ENCODE peak calls at places on chromosomes 12 and 14, in four cellular contexts. U is body of pancreas, Z is HCT116, G is ovary. L is an unnamed sample.

GRCh38 chr12:26121323-26121740 is 3.5 kb downstream of the BHLHE41 start:
- DNase-seq in G (no peak), U (no peak), Z (no peak), L (no peak)

GRCh38 chr14:95527392-95528002 is 7.4 kb upstream of the GLRX5 start:
- DNase-seq in Z (no peak), U (peak; percentile 33), G (peak; percentile 87), L (no peak)

GRCh38 chr12:115228434-115228833 is 544.5 kb upstream of the TBX3 start:
- DNase-seq in Z (no peak), G (no peak), U (no peak), L (no peak)

GRCh38 chr12:78931466-78931990 is 67.0 kb downstream of the SYT1 start:
- DNase-seq in G (no peak), U (no peak), Z (no peak), L (no peak)

GRCh38 chr14:22232486-22232885 is 356.5 kb downstream of the DAD1 start:
- DNase-seq in Z (no peak), G (no peak), U (no peak), L (no peak)

GRCh38 chr12:84920331-84920730 is 7.7 kb upstream of the SLC6A15 start:
- DNase-seq in U (no peak), G (no peak), Z (no peak), L (no peak)

GRCh38 chr14:76917759-76918175 is 91.6 kb downstream of the LRRC74A start:
- DNase-seq in Z (no peak), U (peak; percentile 65), G (no peak), L (no peak)

GRCh38 chr12:6161124-6161882 is 36.8 kb upstream of the VWF start:
- DNase-seq in Z (no peak), U (no peak), G (no peak), L (no peak)

GRCh38 chr12:49293056-49293956 is 1.6 kb upstream of the PRPH start:
- DNase-seq in U (no peak), G (peak; percentile 33), Z (no peak), L (no peak)

GRCh38 chr14:99698642-99699041 is 14.5 kb downstream of the CYP46A1 start:
- DNase-seq in G (no peak), U (no peak), Z (no peak), L (no peak)

GRCh38 chr12:10143205-10143604 is 13.2 kb upstream of the CLEC7A start:
- DNase-seq in G (no peak), Z (no peak), U (no peak), L (no peak)

GRCh38 chr12:101097829-101098580 is 112.0 kb downstream of the SLC5A8 start:
- DNase-seq in Z (no peak), G (no peak), U (no peak), L (no peak)

GRCh38 chr12:131607658-131608447 is 103.0 kb upstream of the SFSWAP start:
- DNase-seq in Z (no peak), G (no peak), U (no peak), L (no peak)

GRCh38 chr12:3641428-3641883 is 111.5 kb downstream of the CRACR2A start:
- DNase-seq in U (no peak), Z (no peak), G (no peak), L (no peak)

GRCh38 chr12:97335093-97335492 is 127.5 kb upstream of the RMST start:
- DNase-seq in Z (no peak), U (no peak), G (no peak), L (no peak)

GRCh38 chr12:6699989-6700645 is 498 bp downstream of the PIANP start:
- DNase-seq in U (no peak), G (no peak), Z (no peak), L (no peak)

GRCh38 chr14:51750542-51750941 is 98.8 kb downstream of the FRMD6 start:
- DNase-seq in G (no peak), U (no peak), Z (peak; percentile 19), L (no peak)

GRCh38 chr14:22984959-22985658 is 2.8 kb upstream of the AJUBA start:
- DNase-seq in G (no peak), Z (no peak), U (no peak), L (no peak)

GRCh38 chr12:91877461-91878230 is 268.0 kb downstream of the BTG1 start:
- DNase-seq in U (no peak), G (no peak), Z (no peak), L (no peak)

GRCh38 chr14:97920201-97920600 is 1123.0 kb downstream of the VRK1 start:
- DNase-seq in G (no peak), Z (no peak), U (no peak), L (no peak)

GRCh38 chr14:80764496-80764895 is 177.0 kb downstream of the CEP128 start:
- DNase-seq in U (no peak), G (no peak), Z (no peak), L (no peak)

GRCh38 chr12:68200854-68201253 is 24.8 kb downstream of the IL26 start:
- DNase-seq in Z (no peak), U (no peak), G (no peak), L (no peak)

GRCh38 chr12:96156211-96156610 is 38.0 kb upstream of the ELK3 start:
- DNase-seq in U (no peak), G (no peak), Z (no peak), L (no peak)

GRCh38 chr12:39403376-39403775 is 39.5 kb downstream of the KIF21A start:
- DNase-seq in G (no peak), U (no peak), Z (no peak), L (no peak)

GRCh38 chr12:32302218-32302826 is 97.0 kb upstream of the FGD4 start:
- DNase-seq in Z (peak; percentile 45), U (no peak), G (no peak), L (no peak)

GRCh38 chr14:74508292-74508731 is 14.7 kb downstream of the ISCA2 start:
- DNase-seq in G (no peak), Z (no peak), U (no peak), L (peak; percentile 36)

GRCh38 chr12:117294206-117294605 is 67.2 kb downstream of the NOS1 start:
- DNase-seq in U (no peak), G (no peak), Z (no peak), L (no peak)

GRCh38 chr14:59363545-59364226 is 101.5 kb downstream of the GPR135 start:
- DNase-seq in Z (no peak), U (no peak), G (no peak), L (no peak)

GRCh38 chr12:27201169-27201568 is 42.9 kb upstream of the STK38L start:
- DNase-seq in U (no peak), G (no peak), Z (no peak), L (no peak)

GRCh38 chr14:64926398-64926995 is 12.2 kb downstream of the CHURC1 start:
- DNase-seq in G (no peak), U (no peak), Z (no peak), L (no peak)

GRCh38 chr12:6205144-6205539 is 4.9 kb downstream of the CD9 start:
- DNase-seq in Z (no peak), G (peak; percentile 67), U (no peak), L (no peak)

GRCh38 chr12:49705479-49706267 is 1.5 kb downstream of the FMNL3 start:
- DNase-seq in Z (no peak), U (peak; percentile 14), G (peak; percentile 47), L (no peak)

GRCh38 chr12:120960657-120961056 is 17.7 kb upstream of the HNF1A start:
- DNase-seq in Z (no peak), U (no peak), G (no peak), L (no peak)
- H3K27ac ChIP-seq in Z (no peak overlapping the region), U (no peak overlapping the region), G (no peak overlapping the region), L (no peak overlapping the region)

GRCh38 chr14:105315941-105316562 is 1.5 kb downstream of the PACS2 start:
- DNase-seq in G (no peak), Z (no peak), U (no peak), L (no peak)
- H3K4me3 ChIP-seq in G (peak overlapping the region; percentile 80), Z (peak overlapping the region; percentile 88), U (no peak overlapping the region), L (peak overlapping the region; percentile 86)

DNA sequence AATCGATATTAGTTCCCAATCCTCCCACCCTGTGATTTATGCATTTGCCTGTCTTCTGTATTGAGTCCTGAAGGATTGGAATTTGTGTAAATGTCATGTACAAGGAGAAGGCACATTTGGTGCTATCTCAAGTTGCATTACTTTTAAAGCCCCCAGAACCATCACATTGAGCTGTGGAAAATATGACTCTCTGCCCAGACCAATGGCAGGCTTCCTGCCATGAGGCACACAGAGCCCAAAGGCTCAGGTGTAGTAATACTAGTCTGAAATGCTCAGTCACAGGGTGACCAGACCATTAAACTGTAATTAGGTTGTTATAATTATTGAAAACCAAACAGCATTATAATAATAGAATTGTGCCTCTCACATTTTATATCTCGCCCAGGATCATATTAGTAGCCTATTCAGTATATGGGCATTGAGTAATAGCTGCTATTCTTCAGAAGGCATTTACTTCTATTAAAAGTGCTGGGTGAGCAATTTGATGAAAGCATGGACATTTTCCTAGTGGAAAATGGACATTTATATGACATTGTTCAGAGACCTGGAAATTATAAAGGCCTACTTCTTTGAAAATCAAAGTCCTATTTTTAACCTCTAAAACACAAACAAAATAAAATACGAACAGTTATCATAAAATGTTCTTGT is 14.1 kb downstream of the EMP1 start:
- DNase-seq in Z (no peak), G (no peak), U (no peak), L (no peak)
- TF ChIP-seq POLR2A in Z (no peak), G (no peak), U (no peak), L (no peak)

GRCh38 chr12:102757874-102758244 is 159.2 kb downstream of the PAH start:
- DNase-seq in U (no peak), Z (no peak), G (no peak), L (no peak)
- H3K27ac ChIP-seq in U (no peak overlapping the region), Z (no peak overlapping the region), G (no peak overlapping the region), L (no peak overlapping the region)

GRCh38 chr14:105414456-105415371 is 4.9 kb upstream of the MTA1 start:
- DNase-seq in Z (no peak), G (peak; percentile 77), U (peak; percentile 67), L (no peak)
- H3K4me3 ChIP-seq in Z (no peak overlapping the region), G (peak overlapping the region; percentile 42), U (no peak overlapping the region), L (peak overlapping the region; percentile 55)